ENCODE peak calls at places on chromosomes 12 and 14, in eight cellular contexts. Q is hippocampal formation; N is NCI-H510A; S is activated gamma-delta T cell treated with Interleukin-2 at 50 U/mL for 16 hours; P is activated T-helper 1 cell treated with anti-CD3 and anti-CD28 coated beads, Interleukin-2, amount 50 U/mL, for 16 hours; T is CD8-positive, alpha-beta T cell; K is neural crest cell; U is H7. W is an unnamed sample.

GRCh38 chr14:99971087-99971928 is 93.9 kb upstream of the EVL start:
- DNase-seq in K (peak; percentile 85), U (peak; percentile 98), P (peak; percentile 62), T (peak; percentile 78), Q (peak; percentile 77), N (peak; percentile 82), S (peak; percentile 71), W (peak; percentile 71)

GRCh38 chr14:64741200-64741599 is 37.0 kb downstream of the PLEKHG3 start:
- DNase-seq in S (no peak), U (no peak), T (no peak), P (no peak), N (no peak), Q (no peak), K (no peak), W (no peak)

GRCh38 chr12:21551811-21552469 is 25.8 kb downstream of the SPX start:
- DNase-seq in Q (peak; percentile 6), K (no peak), S (no peak), U (no peak), P (no peak), N (no peak), T (no peak), W (no peak)

GRCh38 chr12:61757831-61758505 is 502.2 kb upstream of the USP15 start:
- DNase-seq in T (no peak), S (no peak), U (no peak), K (no peak), P (no peak), N (no peak), Q (no peak), W (no peak)

GRCh38 chr14:64422753-64423152 is 34.6 kb downstream of the MTHFD1 start:
- DNase-seq in S (no peak), T (no peak), N (no peak), P (no peak), Q (no peak), K (no peak), U (no peak), W (no peak)

GRCh38 chr12:122395319-122395718 is 27.1 kb downstream of the CLIP1 start:
- DNase-seq in Q (no peak), U (no peak), K (no peak), T (no peak), N (no peak), S (no peak), P (no peak), W (no peak)

GRCh38 chr12:41073633-41074576 is 114.2 kb upstream of the PDZRN4 start:
- DNase-seq in T (no peak), N (no peak), K (no peak), U (no peak), S (no peak), P (no peak), Q (no peak), W (no peak)

GRCh38 chr14:36661506-36662257 is at the start of gene PAX9:
- DNase-seq in Q (no peak), U (peak; percentile 96), K (peak; percentile 72), S (no peak), T (no peak), P (no peak), N (peak; percentile 95), W (no peak)

GRCh38 chr12:46168426-46168825 is 100.4 kb downstream of the SLC38A1 start:
- DNase-seq in U (no peak), Q (no peak), K (no peak), S (no peak), P (no peak), N (no peak), T (no peak), W (no peak)

GRCh38 chr12:64256166-64256800 is 34.2 kb upstream of the KICS2 start:
- DNase-seq in S (no peak), Q (no peak), U (peak; percentile 36), K (peak; percentile 6), P (no peak), N (peak; percentile 13), T (no peak), W (no peak)

GRCh38 chr12:111458773-111459172 is 53.0 kb downstream of the SH2B3 start:
- DNase-seq in U (no peak), K (no peak), P (no peak), S (no peak), T (no peak), N (no peak), Q (no peak), W (no peak)

GRCh38 chr12:47725893-47726292 is 603 bp upstream of the ENDOU start:
- DNase-seq in N (no peak), Q (no peak), T (no peak), K (no peak), S (no peak), P (no peak), U (no peak), W (no peak)

GRCh38 chr12:92022093-92022492 is 123.6 kb downstream of the BTG1 start:
- DNase-seq in U (no peak), K (no peak), S (no peak), T (no peak), N (no peak), Q (no peak), P (no peak), W (no peak)